ENCODE peak calls at places on chromosomes 2 and 18, in five cellular contexts. M, S, K, U and O are unnamed samples.

GRCh38 chr2:133200684-133201421 is 367.4 kb downstream of the NCKAP5 start:
- DNase-seq in U (no peak), K (no peak), S (no peak), M (no peak), O (no peak)

GRCh38 chr2:47688561-47688960 is 94.4 kb upstream of the MSH6 start:
- DNase-seq in M (no peak), K (no peak), U (no peak), S (no peak), O (no peak)

GRCh38 chr2:237978058-237978712 is 11.4 kb downstream of the UBE2F start:
- DNase-seq in K (no peak), M (peak; percentile 82), U (peak; percentile 51), S (no peak), O (no peak)

GRCh38 chr18:51430538-51430937 is 233.1 kb upstream of the MEX3C start:
- DNase-seq in M (no peak), S (no peak), K (no peak), U (no peak), O (no peak)

GRCh38 chr2:71798266-71799012 is 345.1 kb downstream of the DYSF start:
- DNase-seq in K (peak; percentile 15), U (peak; percentile 26), S (peak; percentile 71), M (peak; percentile 71), O (peak; percentile 52)

GRCh38 chr2:3320910-3321605 is 56.6 kb downstream of the EIPR1 start:
- DNase-seq in M (no peak), K (no peak), S (no peak), U (no peak), O (no peak)

GRCh38 chr2:175293776-175294175 is 112.3 kb upstream of the ATP5MC3 start:
- DNase-seq in U (no peak), M (no peak), S (no peak), K (no peak), O (no peak)

GRCh38 chr2:230447455-230448451 is 31.8 kb downstream of the SP100 start:
- DNase-seq in S (no peak), U (no peak), M (no peak), K (no peak), O (no peak)

GRCh38 chr2:176665086-176665485 is 395.8 kb downstream of the MTX2 start:
- DNase-seq in U (no peak), S (no peak), K (no peak), M (no peak), O (no peak)

GRCh38 chr2:38075436-38076249 is at the start of gene CYP1B1:
- DNase-seq in K (no peak), S (no peak), U (peak; percentile 44), M (no peak), O (no peak)

GRCh38 chr2:27051902-27052645 is 606 bp downstream of the AGBL5 start:
- DNase-seq in M (no peak), U (peak; percentile 34), S (no peak), K (peak; percentile 43), O (peak; percentile 38)

GRCh38 chr2:109203246-109204011 is 74.4 kb downstream of the SH3RF3 start:
- DNase-seq in U (no peak), K (no peak), S (no peak), M (no peak), O (no peak)

GRCh38 chr2:11949732-11950503 is 203.5 kb downstream of the LPIN1 start:
- DNase-seq in S (no peak), U (no peak), K (no peak), M (no peak), O (no peak)

GRCh38 chr2:3727397-3728045 is 24.1 kb downstream of the DCDC2C start:
- DNase-seq in S (no peak), K (no peak), M (no peak), U (no peak), O (no peak)

GRCh38 chr2:100004348-100004884 is 138.0 kb downstream of the AFF3 start:
- DNase-seq in U (no peak), K (no peak), M (no peak), S (no peak), O (no peak)

GRCh38 chr2:64957114-64957903 is 31.9 kb upstream of the SLC1A4 start:
- DNase-seq in S (no peak), M (no peak), K (no peak), U (no peak), O (no peak)

GRCh38 chr18:76246579-76246978 is 248.5 kb downstream of the ZNF516 start:
- DNase-seq in S (no peak), K (no peak), M (no peak), U (peak; percentile 37), O (no peak)

GRCh38 chr2:68027959-68028358 is 34.8 kb downstream of the C1D start:
- DNase-seq in M (no peak), U (no peak), K (no peak), S (no peak), O (no peak)

GRCh38 chr2:209640358-209640757 is 131.3 kb upstream of the UNC80 start:
- DNase-seq in S (no peak), M (no peak), U (no peak), K (no peak), O (no peak)

GRCh38 chr18:9951022-9951859 is 37.4 kb downstream of the VAPA start:
- DNase-seq in K (peak; percentile 26), U (no peak), S (peak; percentile 17), M (peak; percentile 79), O (no peak)

GRCh38 chr2:240948086-240948485 is 42.0 kb downstream of the CROCC2 start:
- DNase-seq in U (no peak), K (peak; percentile 3), S (no peak), M (no peak), O (no peak)

GRCh38 chr2:109481599-109481998 is 132.2 kb downstream of the SEPTIN10 start:
- DNase-seq in M (no peak), K (no peak), U (no peak), S (no peak), O (no peak)

GRCh38 chr2:207142461-207142860 is 23.3 kb downstream of the KLF7 start:
- DNase-seq in S (no peak), U (peak; percentile 47), M (no peak), K (no peak), O (no peak)

GRCh38 chr2:23579674-23580073 is 194.7 kb downstream of the KLHL29 start:
- DNase-seq in M (no peak), S (no peak), K (no peak), U (no peak), O (no peak)

GRCh38 chr2:189328451-189329249 is 112.6 kb upstream of the WDR75 start:
- DNase-seq in S (no peak), K (no peak), U (no peak), M (no peak), O (no peak)

GRCh38 chr18:44779893-44780292 is 99.2 kb downstream of the SETBP1 start:
- DNase-seq in S (no peak), K (no peak), M (no peak), U (no peak), O (no peak)

GRCh38 chr2:239247401-239248245 is 153.2 kb downstream of the HDAC4 start:
- DNase-seq in M (no peak), U (no peak), K (peak; percentile 8), S (no peak), O (no peak)

GRCh38 chr2:206986943-206987342 is 47.6 kb downstream of the CPO start:
- DNase-seq in U (no peak), K (no peak), M (no peak), S (no peak), O (no peak)

GRCh38 chr2:40244251-40245010 is 207.5 kb downstream of the SLC8A1 start:
- DNase-seq in U (peak; percentile 65), K (peak; percentile 55), M (peak; percentile 6), S (peak; percentile 27), O (no peak)

GRCh38 chr18:42176599-42176998 is 221.6 kb downstream of the PIK3C3 start:
- DNase-seq in S (no peak), U (no peak), M (no peak), K (no peak), O (no peak)

GRCh38 chr2:17791121-17791902 is 24.9 kb upstream of the MSGN1 start:
- DNase-seq in K (no peak), S (no peak), M (no peak), U (no peak), O (no peak)

GRCh38 chr2:95374916-95375471 is 27.5 kb upstream of the FAHD2A start:
- DNase-seq in S (no peak), K (no peak), U (no peak), M (no peak), O (no peak)

GRCh38 chr2:223723954-223724411 is 113.4 kb downstream of the AP1S3 start:
- DNase-seq in M (peak; percentile 90), U (no peak), S (peak; percentile 50), K (no peak), O (peak; percentile 59)

GRCh38 chr2:13581471-13581870 is 864.7 kb downstream of the TRIB2 start:
- DNase-seq in S (peak; percentile 15), K (no peak), U (no peak), M (no peak), O (peak; percentile 25)

DNA sequence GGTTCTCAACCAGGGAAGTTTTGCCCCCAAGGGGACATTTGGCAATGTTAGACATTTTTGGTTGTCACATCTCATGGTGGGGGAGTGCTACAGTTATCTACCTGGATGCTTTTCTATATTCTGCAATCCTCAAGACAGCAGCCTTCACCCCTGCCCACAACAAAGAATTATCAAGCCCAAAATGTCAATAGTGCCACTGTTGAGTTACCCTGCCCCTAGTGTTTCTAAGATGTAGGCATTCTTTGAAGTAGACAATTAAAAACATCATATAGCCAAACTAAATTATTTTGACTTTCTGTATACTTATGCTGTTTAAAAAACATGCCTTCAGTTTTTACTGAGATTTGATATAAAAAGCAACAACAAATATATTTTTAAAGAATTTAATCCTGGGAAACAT is 48.0 kb downstream of the ABI2 start:
- DNase-seq in K (no peak), M (no peak), S (no peak), U (no peak), O (no peak)
- TF ChIP-seq CTCF in K (no peak), M (peak; percentile 14), S (no peak), U (no peak), O (no peak)

DNA sequence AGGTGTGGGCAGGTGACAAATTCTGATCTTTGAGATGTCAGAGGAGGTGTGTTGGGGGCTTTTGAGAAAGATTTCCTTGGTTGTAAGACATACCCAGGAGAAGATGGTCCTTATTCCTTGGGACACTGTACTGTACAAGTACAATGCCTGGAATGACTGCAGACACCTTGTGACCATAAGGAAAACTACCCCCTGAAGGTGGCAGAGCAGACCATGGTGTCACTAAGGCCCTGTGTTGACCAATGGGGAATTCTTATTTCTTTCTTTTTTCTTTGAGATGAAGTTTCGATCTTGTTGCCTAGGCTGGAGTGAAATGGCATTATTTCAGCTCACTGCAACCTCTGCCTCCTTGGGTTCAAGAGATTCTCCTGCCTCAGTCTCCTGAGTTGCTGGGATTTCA is 4.4 kb upstream of the ANKRD29 start:
- DNase-seq in U (no peak), M (no peak), S (no peak), K (no peak), O (no peak)
- TF ChIP-seq CTCF in U (no peak), M (peak; percentile 34), S (no peak), K (no peak), O (no peak)

DNA sequence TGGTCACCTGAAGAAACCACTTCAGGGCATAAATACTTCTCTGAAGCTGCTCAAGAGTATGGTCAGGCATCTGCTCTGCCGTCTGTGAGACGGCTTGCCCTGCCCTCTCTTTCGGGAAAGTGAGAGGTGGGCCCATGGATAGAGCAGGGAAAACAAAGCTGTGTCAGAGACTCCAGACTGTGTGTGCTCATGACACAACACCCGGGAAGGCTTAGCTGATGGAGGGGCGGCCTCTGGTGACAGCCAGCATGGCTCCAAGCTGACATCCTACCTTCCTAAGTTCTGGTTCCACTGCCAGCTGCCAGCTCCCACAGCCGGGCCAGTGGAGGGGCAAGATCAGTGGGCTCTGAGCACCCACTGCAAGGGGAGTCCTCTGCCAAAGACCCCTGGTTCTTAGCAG is 215.3 kb downstream of the ANKRD30B start:
- DNase-seq in M (no peak), K (no peak), S (no peak), U (no peak), O (no peak)
- TF ChIP-seq CTCF in M (no peak), K (no peak), S (no peak), U (no peak), O (no peak)

GRCh38 chr2:217106650-217107014 is 246.8 kb upstream of the TNP1 start:
- DNase-seq in S (no peak), M (no peak), U (no peak), K (no peak), O (no peak)
- TF ChIP-seq CTCF in S (peak; percentile 35), M (peak; percentile 76), U (peak; percentile 7), K (no peak), O (peak; percentile 54)